ENCODE peak calls at places on chromosomes 11 and 22, in four cellular contexts. L, C, J and X are unnamed samples.

GRCh38 chr11:99098751-99099150 is 78.0 kb downstream of the CNTN5 start:
- DNase-seq in L (no peak), C (no peak), J (peak), X (no peak)

GRCh38 chr11:107018902-107019493 is 722 bp upstream of the GUCY1A2 start:
- DNase-seq in L (no peak), C (peak), J (no peak), X (no peak)

GRCh38 chr11:3127706-3128355 is 37.3 kb downstream of the OSBPL5 start:
- DNase-seq in L (no peak), C (no peak), J (no peak), X (no peak)

GRCh38 chr11:113387605-113388211 is at the start of gene ANKK1:
- DNase-seq in L (peak), C (no peak), J (no peak), X (peak)

GRCh38 chr11:2445107-2445947 is 519 bp downstream of the KCNQ1 start:
- DNase-seq in L (no peak), C (no peak), J (no peak), X (no peak)

GRCh38 chr11:2446590-2447252 is 1.9 kb downstream of the KCNQ1 start:
- DNase-seq in L (no peak), C (no peak), J (no peak), X (no peak)

GRCh38 chr11:12806113-12806512 is 131.9 kb downstream of the TEAD1 start:
- DNase-seq in L (no peak), C (no peak), J (no peak), X (no peak)

GRCh38 chr11:63906585-63906984 is 10.4 kb downstream of the RCOR2 start:
- DNase-seq in L (peak), C (no peak), J (no peak), X (no peak)

GRCh38 chr22:29139965-29140782 is 65.5 kb upstream of the EMID1 start:
- DNase-seq in L (no peak), C (no peak), J (no peak), X (no peak)

GRCh38 chr11:2728663-2729332 is 29.0 kb upstream of the KCNQ1OT1 start:
- DNase-seq in L (no peak), C (no peak), J (no peak), X (no peak)

GRCh38 chr22:39482768-39483167 is 19.3 kb upstream of the MIEF1 start:
- DNase-seq in L (no peak), C (no peak), J (no peak), X (no peak)

GRCh38 chr11:2929511-2929879 is 275 bp upstream of the PHLDA2 start:
- DNase-seq in L (peak), C (peak), J (no peak), X (no peak)

GRCh38 chr11:130478204-130478701 is 29.8 kb downstream of the ADAMTS15 start:
- DNase-seq in L (no peak), C (peak), J (no peak), X (peak)

GRCh38 chr11:3182462-3182852 is 17.3 kb upstream of the OSBPL5 start:
- DNase-seq in L (no peak), C (no peak), J (no peak), X (no peak)

GRCh38 chr11:65576867-65577755 is 1.3 kb downstream of the EHBP1L1 start:
- DNase-seq in L (no peak), C (peak), J (no peak), X (no peak)

GRCh38 chr11:86594746-86595145 is 77.7 kb downstream of the ME3 start:
- DNase-seq in L (no peak), C (no peak), J (no peak), X (no peak)

GRCh38 chr11:63937713-63938480 is 905 bp upstream of the NAA40 start:
- DNase-seq in L (peak), C (peak), J (no peak), X (no peak)

GRCh38 chr11:33773399-33774355 is 643 bp downstream of the FBXO3 start:
- DNase-seq in L (peak), C (peak), J (no peak), X (peak)

GRCh38 chr11:2377511-2378443 is 667 bp downstream of the CD81 start:
- DNase-seq in L (peak), C (peak), J (no peak), X (peak)

GRCh38 chr22:30421695-30422480 is 3.7 kb upstream of the MTFP1 start:
- DNase-seq in L (no peak), C (no peak), J (no peak), X (no peak)

GRCh38 chr22:27135582-27135981 is 478.2 kb downstream of the MIAT start:
- DNase-seq in L (no peak), C (peak), J (no peak), X (no peak)

GRCh38 chr11:66126808-66127555 is 56.9 kb downstream of the PACS1 start:
- DNase-seq in L (no peak), C (no peak), J (no peak), X (no peak)

GRCh38 chr11:117983163-117983475 is 3.1 kb upstream of the IL10RA start:
- DNase-seq in L (no peak), C (no peak), J (no peak), X (no peak)

GRCh38 chr11:15981292-15981691 is 375.1 kb downstream of the SOX6 start:
- DNase-seq in L (no peak), C (no peak), J (no peak), X (no peak)

GRCh38 chr11:46741600-46742484 is 22.8 kb downstream of the F2 start:
- DNase-seq in L (no peak), C (no peak), J (no peak), X (no peak)

DNA sequence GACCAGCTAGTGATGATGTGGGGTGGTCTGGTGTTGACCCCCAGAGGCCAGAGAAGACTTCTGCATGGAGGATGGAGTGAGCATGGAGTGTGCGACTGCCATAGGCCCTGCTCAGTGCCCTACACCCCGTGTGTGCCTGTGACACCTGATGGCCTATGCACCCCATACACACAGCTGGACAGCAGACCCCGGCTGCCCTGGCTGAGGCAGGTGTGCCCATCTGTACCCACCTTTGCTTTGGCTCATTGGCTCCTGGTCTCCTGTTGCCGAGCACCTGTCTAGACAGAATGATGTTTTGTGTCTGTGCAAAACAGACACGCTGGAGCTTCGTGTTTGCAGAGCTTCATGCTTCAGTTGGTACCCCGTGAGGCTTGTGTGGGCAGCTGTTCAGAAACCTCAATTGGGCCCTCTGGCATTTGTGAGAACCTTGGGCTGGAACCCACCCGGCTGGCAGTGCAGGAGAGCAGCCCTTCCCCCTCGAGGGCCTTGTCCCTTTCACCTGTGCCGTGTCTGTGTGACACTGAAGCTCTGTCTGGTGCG is 27.5 kb downstream of the BCR start:
- DNase-seq in L (peak), C (no peak), J (no peak), X (no peak)
- TF ChIP-seq KDM1A in L (no peak), C (no peak), J (no peak), X (no peak)

GRCh38 chr22:21964918-21965484 is 12.4 kb upstream of the PPM1F start:
- DNase-seq in L (no peak), C (no peak), J (no peak), X (no peak)
- TF ChIP-seq KDM1A in L (no peak), C (no peak), J (no peak), X (no peak)

DNA sequence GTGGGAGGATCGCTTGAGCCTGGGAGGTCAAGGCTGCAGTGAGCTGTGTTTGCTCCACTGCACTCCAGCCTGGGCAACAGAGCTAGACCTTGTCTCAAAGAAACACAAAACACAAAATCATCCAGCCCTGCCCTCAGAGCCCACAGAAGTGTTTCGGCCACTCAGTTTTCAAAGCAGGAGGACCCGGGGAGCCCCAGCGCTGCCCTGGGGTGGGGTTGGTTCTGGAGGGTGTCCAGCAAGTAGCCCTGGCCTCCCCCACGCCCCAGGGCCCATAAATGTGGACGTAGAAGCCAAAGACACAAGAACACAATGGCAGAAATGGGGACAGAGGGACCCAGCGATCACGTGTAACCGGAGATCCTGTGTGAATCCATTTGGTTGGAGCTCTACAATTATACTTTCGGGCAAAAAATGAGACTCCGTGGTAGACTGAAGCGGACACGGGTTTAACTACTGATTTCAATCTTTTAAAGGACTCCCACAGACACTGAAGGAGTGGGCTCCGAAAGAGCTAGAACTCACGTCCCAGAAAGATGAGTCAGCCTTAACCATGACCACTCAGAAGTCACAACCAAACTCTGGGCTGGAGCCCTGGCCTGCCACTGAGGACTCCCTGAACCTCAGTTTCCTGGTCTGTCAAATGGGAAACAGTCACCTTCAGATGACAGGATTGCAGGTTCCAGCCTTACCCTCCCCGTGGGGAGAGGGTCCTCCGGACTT is 9.0 kb upstream of the CYTH4 start:
- DNase-seq in L (peak), C (no peak), J (no peak), X (no peak)
- TF ChIP-seq KDM1A in L (peak), C (no peak), J (no peak), X (no peak)

DNA sequence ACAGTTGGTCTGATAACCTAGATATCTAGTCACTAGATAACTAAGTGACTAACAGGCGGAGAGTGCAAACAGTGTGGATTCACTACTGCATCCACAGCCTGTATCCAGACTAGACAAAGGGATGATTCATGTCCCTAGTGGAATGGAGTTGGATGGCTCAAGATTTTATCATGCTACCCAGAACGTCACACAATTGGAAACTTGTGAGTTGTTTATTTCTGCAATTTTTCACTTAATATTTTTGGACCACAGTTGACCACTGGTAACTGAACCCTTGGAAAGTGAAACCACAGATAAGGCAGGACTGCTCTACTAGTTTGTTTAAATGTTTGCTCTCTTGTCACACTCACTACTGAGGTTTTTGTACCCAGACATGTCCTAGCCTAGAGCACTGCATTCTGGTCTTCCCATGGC is 76.0 kb downstream of the UBASH3B start:
- DNase-seq in L (no peak), C (peak), J (no peak), X (no peak)
- TF ChIP-seq KDM1A in L (no peak), C (no peak), J (no peak), X (no peak)

GRCh38 chr11:70879601-70880285 is 372.6 kb downstream of the SHANK2 start:
- DNase-seq in L (no peak), C (no peak), J (no peak), X (no peak)
- TF ChIP-seq KDM1A in L (no peak), C (no peak), J (no peak), X (no peak)

GRCh38 chr11:43580735-43581369 is 99.7 kb upstream of the HSD17B12 start:
- DNase-seq in L (peak), C (no peak), J (no peak), X (peak)
- TF ChIP-seq KDM1A in L (no peak), C (no peak), J (no peak), X (no peak)

GRCh38 chr22:37032535-37033460 is 13.3 kb downstream of the MPST start:
- DNase-seq in L (no peak), C (peak), J (no peak), X (peak)

GRCh38 chr22:37033605-37034430 is 14.3 kb downstream of the MPST start:
- DNase-seq in L (no peak), C (no peak), J (no peak), X (no peak)

GRCh38 chr22:37030560-37031281 is 11.2 kb downstream of the MPST start:
- DNase-seq in L (no peak), C (no peak), J (no peak), X (peak)

GRCh38 chr22:37028692-37029674 is 9.4 kb downstream of the MPST start:
- DNase-seq in L (no peak), C (no peak), J (no peak), X (no peak)

DNA sequence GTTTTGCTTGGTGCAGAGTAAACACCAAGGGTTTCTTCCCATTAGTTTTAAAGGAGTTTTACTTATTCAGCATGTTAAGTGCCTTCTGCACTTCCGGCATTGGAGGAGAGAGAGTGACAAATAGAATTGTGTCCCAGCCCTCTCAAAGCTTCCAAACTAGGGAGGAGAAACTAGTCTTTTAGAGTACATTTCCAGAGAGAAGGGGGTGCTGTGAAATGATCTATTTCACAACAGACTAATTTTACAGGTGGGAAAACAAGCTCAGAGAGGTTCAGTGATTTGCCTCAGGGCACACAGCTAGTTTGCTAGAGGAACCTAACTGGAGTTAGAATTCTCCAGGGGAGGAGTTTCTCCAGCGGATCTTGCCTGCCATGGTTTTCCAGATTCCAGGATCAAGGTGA is 12.6 kb downstream of the MPST start:
- DNase-seq in L (no peak), C (no peak), J (no peak), X (no peak)
- TF ChIP-seq KDM1A in L (peak), C (peak), J (no peak), X (peak)

DNA sequence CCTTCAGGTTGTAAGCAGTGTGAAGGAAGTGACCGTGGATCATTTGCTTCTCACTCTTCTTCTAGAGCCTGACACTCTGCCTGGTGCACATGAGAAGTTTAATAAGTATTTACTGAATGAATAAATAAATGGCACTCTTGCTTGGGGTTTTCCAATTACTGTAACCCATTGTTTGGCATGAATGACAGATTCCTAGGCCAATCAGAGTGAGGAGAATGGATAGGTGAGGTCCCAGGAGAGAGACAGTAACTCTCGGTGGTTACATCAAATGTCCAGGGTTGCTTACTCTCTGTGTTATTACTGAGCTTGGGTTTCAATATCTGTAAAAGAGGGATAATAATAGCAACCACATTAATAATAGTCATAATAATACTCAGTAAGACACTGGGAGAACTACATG is 204.2 kb upstream of the ISX start:
- DNase-seq in L (no peak), C (no peak), J (no peak), X (no peak)
- TF ChIP-seq KDM1A in L (no peak), C (no peak), J (no peak), X (no peak)

GRCh38 chr11:70466154-70466553 is 67.8 kb downstream of the CTTN start:
- DNase-seq in L (no peak), C (peak), J (no peak), X (no peak)
- TF ChIP-seq KDM1A in L (no peak), C (no peak), J (no peak), X (no peak)